ENCODE peak calls at places on chromosomes 4 and X, in six cellular contexts. One of them, this sample, is unnamed.

GRCh38 chr4:17713779-17714178 is 67.6 kb downstream of the FAM184B start:
- DNase-seq in cardiac muscle cell: no peak
- DNase-seq in WERI-Rb-1: no peak
- DNase-seq in GM10248: no peak
- DNase-seq in foreskin fibroblast: no peak
- DNase-seq in stomach: no peak
- DNase-seq in this sample: no peak

GRCh38 chr4:28082686-28083390 is 1222.2 kb downstream of the STIM2 start:
- DNase-seq in cardiac muscle cell: no peak
- DNase-seq in WERI-Rb-1: no peak
- DNase-seq in GM10248: no peak
- DNase-seq in foreskin fibroblast: no peak
- DNase-seq in stomach: no peak
- DNase-seq in this sample: no peak

GRCh38 chrX:12955882-12956703 is 18.8 kb upstream of the TMSB4X start:
- DNase-seq in cardiac muscle cell: peak; percentile 84
- DNase-seq in WERI-Rb-1: no peak
- DNase-seq in GM10248: peak; percentile 30
- DNase-seq in foreskin fibroblast: no peak
- DNase-seq in stomach: peak; percentile 63
- DNase-seq in this sample: peak; percentile 83

GRCh38 chrX:132426695-132427281 is 62.0 kb downstream of the MBNL3 start:
- DNase-seq in cardiac muscle cell: peak; percentile 68
- DNase-seq in WERI-Rb-1: no peak
- DNase-seq in GM10248: no peak
- DNase-seq in foreskin fibroblast: peak; percentile 41
- DNase-seq in stomach: no peak
- DNase-seq in this sample: no peak

GRCh38 chrX:56795309-56795868 is 66.3 kb downstream of the NBDY start:
- DNase-seq in cardiac muscle cell: no peak
- DNase-seq in WERI-Rb-1: no peak
- DNase-seq in GM10248: no peak
- DNase-seq in foreskin fibroblast: no peak
- DNase-seq in stomach: peak; percentile 15
- DNase-seq in this sample: no peak

GRCh38 chrX:8067754-8068469 is 103.2 kb downstream of the VCX2 start:
- DNase-seq in cardiac muscle cell: no peak
- DNase-seq in WERI-Rb-1: peak; percentile 21
- DNase-seq in GM10248: no peak
- DNase-seq in foreskin fibroblast: no peak
- DNase-seq in stomach: no peak
- DNase-seq in this sample: no peak

GRCh38 chr4:88251914-88252313 is 32.4 kb downstream of the PPM1K start:
- DNase-seq in cardiac muscle cell: no peak
- DNase-seq in WERI-Rb-1: no peak
- DNase-seq in GM10248: no peak
- DNase-seq in foreskin fibroblast: no peak
- DNase-seq in stomach: no peak
- DNase-seq in this sample: no peak

GRCh38 chr4:26131711-26132110 is 189.1 kb upstream of the RBPJ start:
- DNase-seq in cardiac muscle cell: no peak
- DNase-seq in WERI-Rb-1: no peak
- DNase-seq in GM10248: peak; percentile 39
- DNase-seq in foreskin fibroblast: no peak
- DNase-seq in stomach: no peak
- DNase-seq in this sample: peak; percentile 61

GRCh38 chr4:122285285-122285684 is 93.5 kb upstream of the ADAD1 start:
- DNase-seq in cardiac muscle cell: no peak
- DNase-seq in WERI-Rb-1: no peak
- DNase-seq in GM10248: no peak
- DNase-seq in foreskin fibroblast: peak; percentile 3
- DNase-seq in stomach: no peak
- DNase-seq in this sample: no peak

GRCh38 chr4:186472948-186473347 is 82.4 kb downstream of the MTNR1A start:
- DNase-seq in cardiac muscle cell: peak; percentile 66
- DNase-seq in WERI-Rb-1: no peak
- DNase-seq in GM10248: no peak
- DNase-seq in foreskin fibroblast: peak; percentile 9
- DNase-seq in stomach: no peak
- DNase-seq in this sample: no peak

GRCh38 chr4:1204286-1204827 is 32.0 kb upstream of the SPON2 start:
- DNase-seq in cardiac muscle cell: no peak
- DNase-seq in WERI-Rb-1: peak; percentile 6
- DNase-seq in GM10248: no peak
- DNase-seq in foreskin fibroblast: no peak
- DNase-seq in stomach: peak; percentile 20
- DNase-seq in this sample: peak; percentile 3

GRCh38 chrX:31909850-31910547 is 838.2 kb upstream of the FTHL17 start:
- DNase-seq in cardiac muscle cell: no peak
- DNase-seq in WERI-Rb-1: no peak
- DNase-seq in GM10248: no peak
- DNase-seq in foreskin fibroblast: no peak
- DNase-seq in stomach: no peak
- DNase-seq in this sample: no peak

GRCh38 chr4:17817027-17817426 is 6.2 kb downstream of the NCAPG start:
- DNase-seq in cardiac muscle cell: peak; percentile 88
- DNase-seq in WERI-Rb-1: no peak
- DNase-seq in GM10248: peak; percentile 30
- DNase-seq in foreskin fibroblast: peak; percentile 52
- DNase-seq in stomach: no peak
- DNase-seq in this sample: no peak

GRCh38 chr4:107931775-107932321 is 499 bp downstream of the CYP2U1 start:
- DNase-seq in cardiac muscle cell: no peak
- DNase-seq in WERI-Rb-1: no peak
- DNase-seq in GM10248: no peak
- DNase-seq in foreskin fibroblast: no peak
- DNase-seq in stomach: no peak
- DNase-seq in this sample: peak; percentile 56

GRCh38 chrX:155857561-155857960 is 23.6 kb upstream of the VAMP7 start:
- DNase-seq in cardiac muscle cell: peak; percentile 8
- DNase-seq in WERI-Rb-1: peak; percentile 24
- DNase-seq in GM10248: no peak
- DNase-seq in foreskin fibroblast: no peak
- DNase-seq in stomach: no peak
- DNase-seq in this sample: no peak

GRCh38 chr4:3802571-3803474 is 36.6 kb downstream of the ADRA2C start:
- DNase-seq in cardiac muscle cell: no peak
- DNase-seq in WERI-Rb-1: no peak
- DNase-seq in GM10248: no peak
- DNase-seq in foreskin fibroblast: no peak
- DNase-seq in stomach: no peak
- DNase-seq in this sample: peak; percentile 5

GRCh38 chrX:153924149-153924861 is 1.8 kb downstream of the ARHGAP4 start:
- DNase-seq in cardiac muscle cell: peak; percentile 64
- DNase-seq in WERI-Rb-1: peak; percentile 81
- DNase-seq in GM10248: no peak
- DNase-seq in foreskin fibroblast: peak; percentile 32
- DNase-seq in stomach: peak; percentile 44
- DNase-seq in this sample: peak; percentile 61

GRCh38 chrX:23403849-23404248 is 69.2 kb downstream of the PTCHD1 start:
- DNase-seq in cardiac muscle cell: peak; percentile 3
- DNase-seq in WERI-Rb-1: peak; percentile 15
- DNase-seq in GM10248: no peak
- DNase-seq in foreskin fibroblast: no peak
- DNase-seq in stomach: no peak
- DNase-seq in this sample: no peak

GRCh38 chr4:143202824-143203223 is 18.1 kb downstream of the USP38 start:
- DNase-seq in cardiac muscle cell: peak; percentile 35
- DNase-seq in WERI-Rb-1: no peak
- DNase-seq in GM10248: no peak
- DNase-seq in foreskin fibroblast: no peak
- DNase-seq in stomach: no peak
- DNase-seq in this sample: no peak

GRCh38 chr4:123588631-123589223 is 192.1 kb downstream of the SPRY1 start:
- DNase-seq in cardiac muscle cell: peak; percentile 20
- DNase-seq in WERI-Rb-1: no peak
- DNase-seq in GM10248: peak; percentile 12
- DNase-seq in foreskin fibroblast: peak; percentile 26
- DNase-seq in stomach: no peak
- DNase-seq in this sample: no peak

DNA sequence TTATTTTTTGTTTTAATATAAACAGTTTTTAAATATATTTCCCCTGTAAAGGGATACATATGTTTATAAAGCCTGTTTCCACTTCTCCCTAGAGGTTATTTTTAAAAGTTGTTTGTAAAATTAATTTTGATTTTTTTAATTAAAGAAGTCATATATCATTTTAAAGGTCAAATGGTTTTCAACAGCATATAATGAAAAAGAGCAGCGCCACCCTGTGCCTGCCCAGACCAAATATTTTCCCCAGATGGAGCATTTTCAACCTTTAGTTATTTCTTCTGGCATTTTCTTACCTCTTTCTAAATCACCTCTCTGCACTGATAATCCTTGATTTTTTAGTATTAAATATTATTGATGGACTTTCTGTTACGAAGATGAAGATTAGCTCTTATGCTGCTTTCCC is 21.0 kb downstream of the MSX1 start:
- DNase-seq in cardiac muscle cell: no peak
- DNase-seq in WERI-Rb-1: no peak
- DNase-seq in GM10248: no peak
- DNase-seq in foreskin fibroblast: no peak
- DNase-seq in stomach: no peak
- DNase-seq in this sample: no peak
- TF ChIP-seq CTCF in cardiac muscle cell: peak; percentile 46
- TF ChIP-seq CTCF in WERI-Rb-1: peak; percentile 17
- TF ChIP-seq CTCF in GM10248: no peak
- TF ChIP-seq CTCF in foreskin fibroblast: peak; percentile 31
- TF ChIP-seq CTCF in stomach: no peak
- TF ChIP-seq CTCF in this sample: peak; percentile 47

GRCh38 chr4:29151584-29151983 is 1568.6 kb upstream of the PCDH7 start:
- DNase-seq in cardiac muscle cell: no peak
- DNase-seq in WERI-Rb-1: no peak
- DNase-seq in GM10248: no peak
- DNase-seq in foreskin fibroblast: no peak
- DNase-seq in stomach: no peak
- DNase-seq in this sample: no peak
- TF ChIP-seq CTCF in cardiac muscle cell: no peak
- TF ChIP-seq CTCF in WERI-Rb-1: no peak
- TF ChIP-seq CTCF in GM10248: no peak
- TF ChIP-seq CTCF in foreskin fibroblast: no peak
- TF ChIP-seq CTCF in stomach: no peak
- TF ChIP-seq CTCF in this sample: no peak

GRCh38 chr4:42282081-42282901 is 115.0 kb upstream of the SHISA3 start:
- DNase-seq in cardiac muscle cell: peak; percentile 87
- DNase-seq in WERI-Rb-1: peak; percentile 62
- DNase-seq in GM10248: peak; percentile 76
- DNase-seq in foreskin fibroblast: no peak
- DNase-seq in stomach: peak; percentile 30
- DNase-seq in this sample: peak; percentile 52

GRCh38 chr4:42281324-42282020 is 115.8 kb upstream of the SHISA3 start:
- DNase-seq in cardiac muscle cell: no peak
- DNase-seq in WERI-Rb-1: no peak
- DNase-seq in GM10248: peak; percentile 28
- DNase-seq in foreskin fibroblast: no peak
- DNase-seq in stomach: no peak
- DNase-seq in this sample: no peak

GRCh38 chr4:42277291-42277690 is 120.0 kb upstream of the SHISA3 start:
- DNase-seq in cardiac muscle cell: no peak
- DNase-seq in WERI-Rb-1: no peak
- DNase-seq in GM10248: no peak
- DNase-seq in foreskin fibroblast: no peak
- DNase-seq in stomach: no peak
- DNase-seq in this sample: no peak

GRCh38 chr4:42280327-42281095 is 116.8 kb upstream of the SHISA3 start:
- DNase-seq in cardiac muscle cell: peak; percentile 46
- DNase-seq in WERI-Rb-1: no peak
- DNase-seq in GM10248: peak; percentile 56
- DNase-seq in foreskin fibroblast: no peak
- DNase-seq in stomach: no peak
- DNase-seq in this sample: peak; percentile 33

GRCh38 chr4:42278709-42279324 is 118.5 kb upstream of the SHISA3 start:
- DNase-seq in cardiac muscle cell: no peak
- DNase-seq in WERI-Rb-1: no peak
- DNase-seq in GM10248: no peak
- DNase-seq in foreskin fibroblast: no peak
- DNase-seq in stomach: no peak
- DNase-seq in this sample: no peak
- TF ChIP-seq CTCF in cardiac muscle cell: no peak
- TF ChIP-seq CTCF in WERI-Rb-1: peak; percentile 20
- TF ChIP-seq CTCF in GM10248: peak; percentile 33
- TF ChIP-seq CTCF in foreskin fibroblast: no peak
- TF ChIP-seq CTCF in stomach: no peak
- TF ChIP-seq CTCF in this sample: no peak

DNA sequence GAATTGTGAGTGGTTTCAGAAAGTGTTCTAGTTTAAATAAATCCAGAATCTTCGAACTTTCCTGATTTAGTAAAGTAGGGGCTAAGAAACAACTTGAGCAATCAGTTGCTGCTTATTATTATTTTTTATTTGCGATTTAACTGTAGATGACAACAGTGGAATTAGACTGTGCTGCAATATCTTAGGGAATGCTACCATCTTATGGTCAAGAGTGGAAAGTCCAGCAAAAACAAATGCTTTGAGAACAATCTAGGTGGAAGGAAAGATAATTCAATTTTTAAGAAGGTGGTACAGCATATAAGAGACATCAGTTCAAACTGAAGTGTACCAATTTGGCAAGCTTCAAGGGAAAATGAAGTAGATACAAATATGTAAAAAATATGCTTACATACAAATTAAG is 73.3 kb downstream of the CYLC1 start:
- DNase-seq in cardiac muscle cell: no peak
- DNase-seq in WERI-Rb-1: no peak
- DNase-seq in GM10248: no peak
- DNase-seq in foreskin fibroblast: no peak
- DNase-seq in stomach: no peak
- DNase-seq in this sample: no peak
- TF ChIP-seq CTCF in cardiac muscle cell: no peak
- TF ChIP-seq CTCF in WERI-Rb-1: no peak
- TF ChIP-seq CTCF in GM10248: no peak
- TF ChIP-seq CTCF in foreskin fibroblast: no peak
- TF ChIP-seq CTCF in stomach: no peak
- TF ChIP-seq CTCF in this sample: no peak

GRCh38 chrX:151505796-151506195 is 57.7 kb upstream of the PASD1 start:
- DNase-seq in cardiac muscle cell: peak; percentile 0
- DNase-seq in WERI-Rb-1: peak; percentile 82
- DNase-seq in GM10248: no peak
- DNase-seq in foreskin fibroblast: no peak
- DNase-seq in stomach: no peak
- DNase-seq in this sample: peak; percentile 40
- TF ChIP-seq CTCF in cardiac muscle cell: peak; percentile 3
- TF ChIP-seq CTCF in WERI-Rb-1: peak; percentile 74
- TF ChIP-seq CTCF in GM10248: peak; percentile 37
- TF ChIP-seq CTCF in foreskin fibroblast: no peak
- TF ChIP-seq CTCF in stomach: no peak
- TF ChIP-seq CTCF in this sample: no peak